ENCODE peak calls at places on chromosomes 3 and 15, in nine cellular contexts. O, I, G, S, W, D, K, V and Z are unnamed samples.

GRCh38 chr3:196896229-196896628 is 28.5 kb downstream of the SENP5 start:
- DNase-seq in O (no peak), I (no peak), G (no peak), S (no peak), W (no peak), D (no peak), K (no peak), V (no peak), Z (no peak)

GRCh38 chr15:26766262-26766661 is 6.6 kb downstream of the GABRB3 start:
- DNase-seq in O (no peak), I (no peak), G (no peak), S (no peak), W (no peak), D (no peak), K (no peak), V (no peak), Z (no peak)

GRCh38 chr3:37441689-37442088 is 267.3 kb upstream of the LRRFIP2 start:
- DNase-seq in O (no peak), I (no peak), G (no peak), S (no peak), W (no peak), D (no peak), K (no peak), V (no peak), Z (no peak)

GRCh38 chr15:91517491-91518200 is 335.9 kb upstream of the SLCO3A1 start:
- DNase-seq in O (no peak), I (no peak), G (peak), S (peak), W (no peak), D (no peak), K (peak), V (no peak), Z (no peak)

GRCh38 chr3:142318331-142318730 is 92.9 kb upstream of the GK5 start:
- DNase-seq in O (no peak), I (no peak), G (peak), S (no peak), W (no peak), D (no peak), K (peak), V (no peak), Z (peak)

GRCh38 chr3:191143224-191143623 is 55.8 kb upstream of the OSTN start:
- DNase-seq in O (no peak), I (no peak), G (no peak), S (no peak), W (no peak), D (no peak), K (peak), V (no peak), Z (no peak)

GRCh38 chr15:80902298-80902801 is 87.3 kb downstream of the MESD start:
- DNase-seq in O (no peak), I (peak), G (no peak), S (no peak), W (no peak), D (no peak), K (no peak), V (no peak), Z (no peak)

GRCh38 chr3:31132132-31132769 is 237.8 kb upstream of the GADL1 start:
- DNase-seq in O (peak), I (no peak), G (peak), S (no peak), W (peak), D (no peak), K (peak), V (peak), Z (no peak)

GRCh38 chr15:57138260-57138895 is 219.9 kb downstream of the TCF12 start:
- DNase-seq in O (no peak), I (peak), G (peak), S (no peak), W (peak), D (no peak), K (peak), V (peak), Z (no peak)

GRCh38 chr3:178112134-178112533 is 424.1 kb upstream of the KCNMB2 start:
- DNase-seq in O (no peak), I (no peak), G (no peak), S (no peak), W (peak), D (no peak), K (no peak), V (no peak), Z (no peak)

GRCh38 chr15:90654233-90655124 is 62.7 kb upstream of the BLM start:
- DNase-seq in O (no peak), I (no peak), G (no peak), S (no peak), W (no peak), D (no peak), K (no peak), V (no peak), Z (no peak)

GRCh38 chr3:107285197-107285596 is 92.0 kb upstream of the CCDC54 start:
- DNase-seq in O (no peak), I (no peak), G (peak), S (no peak), W (peak), D (no peak), K (no peak), V (no peak), Z (no peak)

GRCh38 chr3:40620151-40620550 is 95.4 kb downstream of the ZNF621 start:
- DNase-seq in O (no peak), I (no peak), G (no peak), S (no peak), W (no peak), D (peak), K (no peak), V (no peak), Z (no peak)

GRCh38 chr15:79083154-79083553 is 7.4 kb downstream of the RASGRF1 start:
- DNase-seq in O (no peak), I (no peak), G (no peak), S (no peak), W (no peak), D (no peak), K (no peak), V (no peak), Z (no peak)

GRCh38 chr3:42508562-42508961 is 6.1 kb downstream of the VIPR1 start:
- DNase-seq in O (no peak), I (no peak), G (no peak), S (no peak), W (no peak), D (no peak), K (no peak), V (no peak), Z (no peak)

GRCh38 chr15:101613130-101614000 is 38.8 kb downstream of the TM2D3 start:
- DNase-seq in O (no peak), I (peak), G (peak), S (peak), W (no peak), D (no peak), K (peak), V (peak), Z (no peak)

GRCh38 chr3:101036213-101036618 is 43.0 kb upstream of the ABI3BP start:
- DNase-seq in O (peak), I (no peak), G (peak), S (peak), W (peak), D (peak), K (peak), V (peak), Z (peak)

GRCh38 chr3:132854856-132855535 is 132.8 kb upstream of the NPHP3 start:
- DNase-seq in O (no peak), I (no peak), G (no peak), S (no peak), W (no peak), D (no peak), K (no peak), V (no peak), Z (no peak)

GRCh38 chr3:116614795-116615362 is 94.7 kb upstream of the TUSC7 start:
- DNase-seq in O (no peak), I (no peak), G (no peak), S (no peak), W (peak), D (no peak), K (no peak), V (peak), Z (no peak)

GRCh38 chr3:127485396-127486170 is 105.0 kb downstream of the TPRA1 start:
- DNase-seq in O (no peak), I (no peak), G (no peak), S (no peak), W (no peak), D (no peak), K (no peak), V (no peak), Z (no peak)

GRCh38 chr3:194837457-194838135 is 151.9 kb downstream of the FAM43A start:
- DNase-seq in O (no peak), I (no peak), G (no peak), S (no peak), W (no peak), D (no peak), K (no peak), V (no peak), Z (no peak)

GRCh38 chr15:22850055-22850454 is 11.6 kb downstream of the NIPA2 start:
- DNase-seq in O (no peak), I (no peak), G (no peak), S (peak), W (no peak), D (no peak), K (no peak), V (no peak), Z (no peak)

GRCh38 chr15:58182460-58183163 is 44.4 kb downstream of the AQP9 start:
- DNase-seq in O (no peak), I (peak), G (peak), S (no peak), W (peak), D (no peak), K (peak), V (peak), Z (no peak)

GRCh38 chr15:70528270-70528706 is 235.1 kb downstream of the UACA start:
- DNase-seq in O (peak), I (no peak), G (peak), S (no peak), W (no peak), D (no peak), K (peak), V (no peak), Z (no peak)

GRCh38 chr15:40845511-40846284 is 1.9 kb downstream of the SPINT1 start:
- DNase-seq in O (peak), I (no peak), G (no peak), S (no peak), W (peak), D (no peak), K (no peak), V (no peak), Z (no peak)

GRCh38 chr3:184724662-184725061 is 12.8 kb upstream of the MAGEF1 start:
- DNase-seq in O (no peak), I (no peak), G (no peak), S (no peak), W (no peak), D (no peak), K (no peak), V (no peak), Z (no peak)

GRCh38 chr15:69578792-69579587 is 126.4 kb downstream of the RPLP1 start:
- DNase-seq in O (peak), I (no peak), G (no peak), S (no peak), W (no peak), D (peak), K (no peak), V (no peak), Z (no peak)

GRCh38 chr15:95451891-95452290 is 878.6 kb upstream of the NR2F2 start:
- DNase-seq in O (no peak), I (no peak), G (no peak), S (no peak), W (no peak), D (no peak), K (no peak), V (no peak), Z (no peak)

GRCh38 chr3:108329508-108329907 is 33.2 kb downstream of the HHLA2 start:
- DNase-seq in O (no peak), I (no peak), G (no peak), S (no peak), W (no peak), D (no peak), K (peak), V (no peak), Z (no peak)

GRCh38 chr3:134211797-134212196 is 38.9 kb downstream of the RYK start:
- DNase-seq in O (no peak), I (peak), G (peak), S (peak), W (peak), D (peak), K (peak), V (peak), Z (no peak)

GRCh38 chr3:149969110-149969944 is 1.4 kb downstream of the PFN2 start:
- DNase-seq in O (peak), I (peak), G (peak), S (peak), W (peak), D (peak), K (peak), V (peak), Z (peak)

GRCh38 chr15:34799149-34799824 is 3.9 kb upstream of the ACTC1 start:
- DNase-seq in O (no peak), I (no peak), G (no peak), S (peak), W (no peak), D (no peak), K (no peak), V (no peak), Z (no peak)

GRCh38 chr15:96046620-96047240 is 283.8 kb upstream of the NR2F2 start:
- DNase-seq in O (no peak), I (no peak), G (no peak), S (peak), W (no peak), D (no peak), K (no peak), V (no peak), Z (no peak)

GRCh38 chr3:44242716-44243115 is 1.0 kb downstream of the TOPAZ1 start:
- DNase-seq in O (no peak), I (no peak), G (no peak), S (no peak), W (no peak), D (no peak), K (no peak), V (no peak), Z (no peak)

GRCh38 chr3:187997490-187997889 is 156.5 kb upstream of the LPP start:
- DNase-seq in O (no peak), I (no peak), G (no peak), S (no peak), W (no peak), D (no peak), K (peak), V (no peak), Z (peak)